ENCODE peak calls at places on chromosomes 4 and X, in nine cellular contexts. D is transverse colon, Q is suprapubic skin, N is sigmoid colon, C is ovary, W is GM12878, X is esophagus muscularis mucosa, G is upper lobe of left lung, I is tibial nerve. L is an unnamed sample. For H3K27me3, the result is how much of the 10 kb centered on the place peaks cover.

GRCh38 chrX:39928704-39929439 is 168.9 kb downstream of the BCOR start:
- DNase-seq in D (peak), X (no peak), Q (no peak), C (no peak), G (no peak), I (no peak), N (no peak), W (no peak), L (no peak)

GRCh38 chr4:116361782-116362181 is 723.6 kb downstream of the TRAM1L1 start:
- DNase-seq in C (no peak), X (no peak), D (no peak), G (no peak), N (no peak), W (no peak), Q (no peak), I (no peak), L (no peak)

GRCh38 chr4:48138936-48139335 is 4.9 kb upstream of the TXK start:
- DNase-seq in X (no peak), Q (no peak), D (no peak), C (no peak), W (peak), N (no peak), I (no peak), G (no peak), L (no peak)

GRCh38 chr4:56129431-56129861 is 180.7 kb downstream of the CEP135 start:
- DNase-seq in N (no peak), C (no peak), Q (no peak), X (no peak), W (no peak), G (peak), D (peak), I (no peak), L (peak)

GRCh38 chr4:76354517-76355473 is 48.3 kb downstream of the STBD1 start:
- DNase-seq in D (peak), G (no peak), Q (no peak), N (no peak), X (no peak), I (no peak), C (no peak), W (no peak), L (no peak)

GRCh38 chr4:151688003-151688784 is 72.6 kb downstream of the GATB start:
- DNase-seq in N (no peak), D (no peak), G (peak), Q (no peak), W (no peak), X (no peak), C (no peak), I (no peak), L (no peak)

GRCh38 chr4:162984621-162985020 is 182.1 kb downstream of the NAF1 start:
- DNase-seq in N (no peak), X (no peak), I (no peak), C (no peak), G (peak), Q (no peak), W (no peak), D (no peak), L (no peak)

GRCh38 chrX:133188631-133189030 is 29.5 kb downstream of the TFDP3 start:
- DNase-seq in X (no peak), G (no peak), I (no peak), C (no peak), D (no peak), W (no peak), N (no peak), Q (no peak), L (no peak)

GRCh38 chr4:6546681-6547447 is 28.1 kb upstream of the MAN2B2 start:
- DNase-seq in C (no peak), D (peak), X (no peak), N (no peak), I (no peak), Q (no peak), W (no peak), G (no peak), L (peak)

GRCh38 chrX:119643696-119644095 is 37.5 kb upstream of the NKRF start:
- DNase-seq in G (no peak), C (no peak), N (no peak), W (no peak), X (no peak), I (no peak), D (no peak), Q (no peak), L (no peak)

GRCh38 chr4:139484861-139485311 is 31.0 kb downstream of the RAB33B start:
- DNase-seq in N (no peak), I (no peak), W (no peak), G (no peak), X (no peak), Q (no peak), C (no peak), D (no peak), L (no peak)

GRCh38 chrX:45765281-45765680 is 564.6 kb upstream of the DIPK2B start:
- DNase-seq in I (no peak), N (no peak), C (no peak), W (no peak), X (no peak), Q (no peak), D (no peak), G (no peak), L (no peak)

GRCh38 chr4:78654809-78655208 is 103.2 kb downstream of the ANXA3 start:
- DNase-seq in N (no peak), I (no peak), X (no peak), Q (no peak), G (no peak), C (no peak), D (no peak), W (no peak), L (no peak)

GRCh38 chr4:78659665-78660064 is 108.1 kb downstream of the ANXA3 start:
- DNase-seq in I (no peak), N (no peak), C (no peak), Q (no peak), W (no peak), G (no peak), X (no peak), D (no peak), L (no peak)

GRCh38 chr4:78659264-78659663 is 107.7 kb downstream of the ANXA3 start:
- DNase-seq in X (no peak), D (no peak), N (no peak), G (no peak), I (no peak), W (no peak), Q (no peak), C (no peak), L (no peak)

GRCh38 chr4:78653655-78654054 is 102.1 kb downstream of the ANXA3 start:
- DNase-seq in W (no peak), X (no peak), Q (no peak), N (no peak), D (no peak), G (no peak), C (no peak), I (no peak), L (no peak)

GRCh38 chr4:78656968-78657445 is 105.4 kb downstream of the ANXA3 start:
- DNase-seq in W (no peak), C (no peak), I (no peak), G (no peak), X (peak), N (no peak), D (no peak), Q (no peak), L (no peak)
- TF ChIP-seq POLR2A in W (no peak), C (no peak), I (no peak), G (no peak), X (no peak), N (no peak), D (no peak), Q (no peak), L (no peak)

DNA sequence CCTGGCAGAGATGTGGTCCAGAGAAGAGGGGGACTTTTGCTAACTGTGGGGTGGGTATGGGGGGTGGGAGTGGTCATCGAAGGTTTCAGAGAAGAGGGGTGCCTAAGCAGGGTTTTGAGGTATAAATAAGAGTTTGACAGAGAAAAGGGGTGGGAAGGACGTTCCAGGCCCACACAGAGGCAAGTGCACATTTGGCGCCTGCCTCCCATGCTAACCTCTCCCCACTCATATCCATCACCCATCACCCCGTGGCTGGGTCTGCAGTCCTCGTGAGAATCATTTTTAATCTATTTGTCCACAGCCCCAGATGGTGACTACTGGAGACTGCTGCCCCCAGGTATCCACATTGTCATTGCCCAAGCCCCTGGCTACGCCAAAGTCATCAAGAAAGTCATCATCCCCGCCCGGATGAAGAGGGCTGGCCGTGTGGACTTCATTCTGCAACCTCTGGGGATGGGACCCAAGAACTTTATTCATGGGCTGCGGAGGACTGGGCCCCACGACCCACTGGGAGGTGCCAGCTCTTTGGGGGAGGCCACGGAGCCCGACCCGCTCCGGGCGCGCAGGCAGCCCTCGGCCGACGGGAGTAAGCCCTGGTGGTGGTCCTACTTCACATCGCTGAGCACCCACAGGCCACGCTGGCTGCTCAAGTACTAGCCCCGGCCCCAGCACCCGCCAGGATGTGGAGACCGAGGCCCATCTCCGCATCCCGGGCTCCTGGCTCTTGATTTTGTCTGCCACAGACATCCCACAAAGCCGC is 26.6 kb downstream of the CPZ start:
- DNase-seq in W (no peak), C (peak), X (no peak), Q (peak), I (no peak), N (peak), G (no peak), D (no peak), L (no peak)
- TF ChIP-seq EP300 in W (no peak), C (no peak), X (no peak), Q (no peak), I (no peak), N (no peak), G (no peak), D (no peak), L (no peak)

DNA sequence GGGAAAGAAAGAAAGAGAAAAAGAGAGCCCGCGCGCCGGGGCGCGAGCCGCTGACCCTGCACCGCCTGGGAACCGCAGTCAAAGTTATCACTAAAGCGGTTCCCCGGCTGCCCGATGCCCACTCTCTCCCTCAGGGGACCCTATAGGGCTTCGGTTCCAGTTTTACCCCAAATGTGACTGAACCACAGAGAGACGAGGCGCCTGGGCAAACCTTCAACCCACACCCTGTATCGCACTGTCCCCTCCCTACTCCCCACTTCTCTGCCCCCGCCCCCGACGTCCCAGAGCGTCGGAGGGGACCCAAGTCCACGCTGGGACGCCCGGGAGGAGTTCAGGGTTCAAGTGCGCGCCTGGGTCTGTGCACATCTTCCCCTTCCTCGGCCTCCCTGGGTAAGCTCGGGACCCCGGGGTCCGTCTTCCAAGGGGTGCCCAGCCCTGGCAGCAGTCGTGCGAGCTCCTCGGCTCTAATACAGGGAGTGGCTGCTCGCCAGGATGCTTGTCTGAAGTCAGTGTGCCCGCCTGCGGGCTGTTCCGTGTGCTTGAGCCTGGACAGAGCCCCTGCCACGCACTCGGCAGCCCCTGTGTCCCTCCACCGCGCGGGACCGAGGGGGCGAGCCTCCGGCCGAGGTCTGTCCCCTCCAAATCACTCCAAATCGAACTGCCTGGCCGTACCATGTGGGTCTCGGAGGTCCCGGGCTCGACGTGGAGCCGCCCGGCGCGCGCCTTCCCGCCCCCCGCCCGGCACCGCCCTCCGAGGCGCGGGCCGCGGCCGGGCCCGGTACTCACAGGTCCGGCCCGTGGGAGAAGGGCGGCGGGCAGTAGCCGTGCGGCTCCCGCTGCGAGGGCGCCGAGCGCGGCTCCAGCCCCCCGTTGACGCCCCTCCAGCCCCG is 935 bp downstream of the TRPC3 start:
- DNase-seq in I (no peak), X (no peak), D (peak), W (no peak), G (peak), N (peak), C (peak), Q (no peak), L (peak)
- H3K27me3 ChIP-seq in I (under half), X (under half), D (half or more), W (under half), G (under half), N (under half), C (under half), Q (under half), L (under half)

GRCh38 chrX:1534321-1535168 is 2.4 kb downstream of the P2RY8 start:
- DNase-seq in G (no peak), W (no peak), N (no peak), Q (peak), C (no peak), I (no peak), X (no peak), D (no peak), L (no peak)
- TF ChIP-seq POLR2A in G (no peak), W (peak), N (no peak), Q (no peak), C (no peak), I (no peak), X (no peak), D (no peak), L (no peak)

GRCh38 chr4:185205697-185206342 is 2.0 kb upstream of the CFAP97 start:
- DNase-seq in C (no peak), I (no peak), W (no peak), G (no peak), N (no peak), D (no peak), X (no peak), Q (no peak), L (no peak)
- TF ChIP-seq EP300 in C (no peak), I (no peak), W (no peak), G (no peak), N (no peak), D (no peak), X (no peak), Q (no peak), L (no peak)

GRCh38 chr4:41795796-41796195 is 47.3 kb upstream of the PHOX2B start:
- DNase-seq in C (no peak), I (no peak), Q (no peak), G (no peak), X (no peak), N (no peak), W (no peak), D (no peak), L (no peak)
- H3K27me3 ChIP-seq in C (under half), I (under half), Q (under half), G (under half), X (under half), N (under half), W (under half), D (under half), L (under half)

DNA sequence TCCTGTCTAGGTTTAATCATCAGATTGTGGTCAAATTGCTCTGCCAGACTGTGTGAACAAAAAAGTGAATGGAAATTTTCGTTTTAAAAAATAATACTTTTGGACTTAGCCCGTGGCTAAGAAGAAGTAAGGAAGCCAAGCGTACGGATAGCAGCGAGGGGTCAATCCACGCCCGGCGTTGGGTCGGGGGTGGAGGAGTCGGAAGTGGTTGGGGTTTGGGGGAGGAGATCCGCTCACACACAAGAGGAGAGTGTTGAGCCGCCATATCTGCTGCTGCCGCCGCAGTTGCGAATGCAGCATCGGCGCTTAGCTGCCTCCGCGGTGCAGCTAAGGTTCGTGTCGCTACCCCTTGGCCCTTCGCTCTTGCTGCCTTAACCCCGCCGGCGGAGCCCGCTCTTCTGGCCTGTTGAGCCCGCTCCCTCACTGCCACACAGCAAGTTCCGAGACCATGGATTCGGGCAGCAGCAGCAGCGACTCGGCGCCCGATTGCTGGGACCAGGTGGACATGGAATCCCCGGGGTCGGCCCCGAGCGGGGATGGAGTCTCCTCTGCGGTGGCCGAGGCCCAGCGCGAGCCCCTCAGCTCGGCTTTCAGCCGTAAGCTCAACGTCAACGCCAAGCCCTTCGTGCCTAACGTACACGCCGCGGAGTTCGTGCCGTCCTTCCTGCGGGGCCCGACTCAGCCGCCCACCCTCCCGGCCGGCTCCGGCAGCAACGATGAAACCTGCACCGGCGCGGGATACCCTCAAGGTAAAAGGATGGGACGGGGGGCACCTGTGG is at the start of gene GSPT2:
- DNase-seq in G (peak), C (peak), Q (peak), N (peak), X (no peak), I (peak), D (peak), W (peak), L (peak)
- TF ChIP-seq POLR2A in G (no peak), C (no peak), Q (no peak), N (no peak), X (no peak), I (no peak), D (peak), W (peak), L (no peak)

GRCh38 chr4:73676136-73676535 is 55.9 kb upstream of the RASSF6 start:
- DNase-seq in W (no peak), G (no peak), N (no peak), D (no peak), X (no peak), I (no peak), C (no peak), Q (no peak), L (no peak)

GRCh38 chr4:73675623-73676022 is 55.4 kb upstream of the RASSF6 start:
- DNase-seq in D (no peak), G (no peak), W (no peak), I (no peak), C (no peak), Q (no peak), N (no peak), X (no peak), L (no peak)

GRCh38 chr4:73679836-73680235 is 59.6 kb upstream of the RASSF6 start:
- DNase-seq in W (no peak), Q (no peak), G (no peak), I (no peak), C (no peak), X (no peak), N (no peak), D (no peak), L (no peak)

GRCh38 chr4:73674451-73674919 is 54.2 kb upstream of the RASSF6 start:
- DNase-seq in Q (no peak), N (no peak), W (no peak), C (no peak), I (no peak), D (no peak), G (no peak), X (no peak), L (no peak)

DNA sequence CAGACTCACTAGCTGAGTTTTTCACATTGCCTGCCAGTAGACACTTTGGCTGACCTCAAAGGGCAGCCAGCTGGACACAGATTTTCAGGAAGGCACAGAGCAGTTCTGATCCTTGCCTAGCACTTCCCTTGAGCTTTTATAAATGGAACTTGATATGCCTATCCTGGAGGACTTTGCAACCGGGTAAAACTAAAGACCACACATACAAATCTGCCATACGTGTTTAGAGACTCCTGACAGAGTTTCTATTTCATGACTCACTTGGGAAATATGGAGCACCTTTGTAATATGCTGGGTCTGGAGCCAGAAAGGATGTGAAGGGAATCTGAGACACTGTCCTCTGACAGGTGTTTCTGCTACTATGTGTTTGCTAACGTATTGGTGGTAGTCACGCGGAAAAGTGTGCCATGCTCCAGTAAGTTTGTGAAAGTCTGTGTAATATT is 56.7 kb upstream of the RASSF6 start:
- DNase-seq in D (no peak), G (no peak), I (no peak), W (peak), Q (no peak), C (peak), N (no peak), X (no peak), L (no peak)
- TF ChIP-seq EP300 in D (no peak), G (no peak), I (no peak), W (no peak), Q (no peak), C (no peak), N (no peak), X (no peak), L (no peak)

L was measured in stomach.